ENCODE peak calls at places on chromosome 21, in ten cellular contexts. V is GM23338, Y is fibroblast of lung, L is K562, F is left ventricle myocardium inferior, T is lower lobe of right lung, K is transverse colon, I is thoracic aorta, O is IMR-90, U is adrenal gland. H is an unnamed sample. For H3K4me1, the result is how much of the 10 kb centered on the place peaks cover.

GRCh38 chr21:33848252-33848953 is 67.2 kb downstream of the ATP5PO start:
- DNase-seq in L (no peak), T (no peak), U (no peak), K (peak), I (no peak), Y (no peak), O (no peak), V (no peak), F (no peak), H (peak)

GRCh38 chr21:17542371-17542992 is 29.6 kb downstream of the CXADR start:
- DNase-seq in K (no peak), O (no peak), T (no peak), V (no peak), F (no peak), Y (peak), L (no peak), I (no peak), U (no peak), H (no peak)

GRCh38 chr21:36504067-36505058 is 24.4 kb upstream of the CLDN14 start:
- DNase-seq in I (no peak), T (no peak), K (peak), U (no peak), L (peak), O (peak), F (no peak), V (peak), Y (peak), H (peak)

GRCh38 chr21:28272272-28272992 is 720.2 kb downstream of the LTN1 start:
- DNase-seq in L (no peak), U (no peak), Y (peak), K (no peak), I (no peak), F (no peak), T (no peak), O (peak), V (no peak), H (no peak)

GRCh38 chr21:31873275-31873695 is 465 bp downstream of the HUNK start:
- DNase-seq in U (no peak), O (no peak), L (no peak), F (no peak), T (no peak), K (peak), V (peak), I (no peak), Y (no peak), H (peak)

GRCh38 chr21:20739421-20739820 is 258.8 kb upstream of the NCAM2 start:
- DNase-seq in L (peak), I (no peak), K (no peak), Y (no peak), T (no peak), U (no peak), O (no peak), V (peak), F (no peak), H (no peak)

GRCh38 chr21:33071878-33072306 is 2.0 kb downstream of the OLIG1 start:
- DNase-seq in V (peak), U (no peak), F (no peak), T (no peak), L (no peak), I (no peak), O (peak), Y (peak), K (no peak), H (no peak)

GRCh38 chr21:35150562-35151226 is 101.6 kb upstream of the RUNX1 start:
- DNase-seq in O (peak), Y (peak), U (no peak), L (no peak), K (no peak), V (no peak), F (no peak), T (no peak), I (no peak), H (no peak)

GRCh38 chr21:25573409-25574206 is 33.7 kb downstream of the MRPL39 start:
- DNase-seq in U (peak), O (peak), T (no peak), F (no peak), L (peak), I (no peak), Y (peak), V (no peak), K (no peak), H (no peak)

GRCh38 chr21:29072873-29073221 is 601 bp downstream of the CCT8 start:
- DNase-seq in I (no peak), L (no peak), U (no peak), Y (peak), V (peak), F (no peak), O (peak), T (no peak), K (no peak), H (no peak)

GRCh38 chr21:17045214-17045835 is 467.5 kb upstream of the CXADR start:
- DNase-seq in T (no peak), F (no peak), O (peak), Y (peak), L (no peak), U (no peak), K (no peak), V (peak), I (no peak), H (no peak)

GRCh38 chr21:33406493-33406892 is 3.3 kb downstream of the IFNGR2 start:
- DNase-seq in L (no peak), T (no peak), V (no peak), O (no peak), Y (no peak), F (no peak), I (no peak), U (no peak), K (no peak), H (no peak)

GRCh38 chr21:31623664-31624063 is 35.8 kb upstream of the SOD1 start:
- DNase-seq in Y (no peak), T (no peak), I (no peak), F (no peak), U (no peak), K (no peak), V (peak), O (no peak), L (peak), H (no peak)

GRCh38 chr21:31075844-31076243 is 37.6 kb upstream of the KRTAP19-8 start:
- DNase-seq in O (no peak), K (no peak), I (no peak), Y (no peak), T (no peak), V (no peak), F (no peak), U (no peak), L (no peak), H (no peak)

GRCh38 chr21:25385912-25386474 is 221.3 kb downstream of the MRPL39 start:
- DNase-seq in L (peak), I (no peak), K (no peak), Y (peak), T (no peak), V (peak), O (peak), F (no peak), U (peak), H (peak)

GRCh38 chr21:10430007-10430406 is 91.4 kb upstream of the TPTE start:
- DNase-seq in O (no peak), I (no peak), V (no peak), U (no peak), L (peak), K (no peak), T (no peak), Y (no peak), F (no peak), H (no peak)

GRCh38 chr21:32073190-32073589 is 200.4 kb downstream of the HUNK start:
- DNase-seq in K (no peak), U (no peak), F (no peak), L (no peak), I (no peak), V (no peak), T (no peak), Y (no peak), O (no peak), H (no peak)

GRCh38 chr21:30044447-30045064 is 104.8 kb upstream of the GRIK1 start:
- DNase-seq in L (peak), U (no peak), F (no peak), V (peak), O (peak), Y (peak), I (no peak), T (no peak), K (no peak), H (peak)

GRCh38 chr21:32726742-32727477 is 903 bp downstream of the SYNJ1 start:
- DNase-seq in K (peak), O (peak), Y (peak), U (peak), V (peak), T (no peak), F (peak), L (peak), I (peak), H (peak)

GRCh38 chr21:33308586-33309490 is 15.9 kb upstream of the IFNAR1 start:
- DNase-seq in V (no peak), L (no peak), Y (peak), I (no peak), O (peak), U (no peak), K (peak), T (no peak), F (no peak), H (no peak)

GRCh38 chr21:37874904-37875780 is 41.1 kb downstream of the KCNJ6 start:
- DNase-seq in F (no peak), Y (no peak), V (no peak), T (no peak), K (no peak), O (no peak), L (no peak), I (no peak), U (no peak), H (no peak)

GRCh38 chr21:35294231-35294898 is 245.3 kb upstream of the RUNX1 start:
- DNase-seq in K (peak), L (no peak), Y (no peak), V (peak), T (no peak), O (no peak), I (no peak), U (no peak), F (no peak), H (peak)

GRCh38 chr21:37061926-37062591 is 10.8 kb downstream of the PIGP start:
- DNase-seq in I (no peak), V (no peak), F (no peak), L (no peak), T (no peak), Y (peak), U (no peak), K (no peak), O (no peak), H (no peak)

GRCh38 chr21:25402134-25402957 is 204.9 kb downstream of the MRPL39 start:
- DNase-seq in I (no peak), Y (no peak), K (no peak), O (no peak), L (no peak), F (no peak), T (no peak), V (no peak), U (no peak), H (no peak)

GRCh38 chr21:34544032-34544496 is 32.1 kb upstream of the KCNE1 start:
- DNase-seq in I (no peak), V (peak), U (peak), T (peak), L (peak), K (peak), F (peak), O (peak), Y (peak), H (no peak)

GRCh38 chr21:28523367-28523766 is 469.3 kb downstream of the LTN1 start:
- DNase-seq in I (no peak), O (no peak), K (no peak), Y (peak), L (no peak), V (no peak), U (no peak), F (no peak), T (no peak), H (no peak)

GRCh38 chr21:38221594-38221993 is 35.2 kb upstream of the KCNJ15 start:
- DNase-seq in Y (no peak), U (no peak), O (no peak), T (no peak), F (no peak), L (no peak), I (no peak), K (no peak), V (no peak), H (no peak)

GRCh38 chr21:43274022-43274945 is 105.5 kb downstream of the CRYAA start:
- DNase-seq in I (no peak), O (no peak), U (no peak), V (no peak), L (no peak), T (peak), K (no peak), Y (no peak), F (peak), H (peak)
- H3K4me1 ChIP-seq in I (under half), O (under half), U (under half), V (under half), L (under half), T (under half), K (under half), Y (under half), F (under half), H (under half)

DNA sequence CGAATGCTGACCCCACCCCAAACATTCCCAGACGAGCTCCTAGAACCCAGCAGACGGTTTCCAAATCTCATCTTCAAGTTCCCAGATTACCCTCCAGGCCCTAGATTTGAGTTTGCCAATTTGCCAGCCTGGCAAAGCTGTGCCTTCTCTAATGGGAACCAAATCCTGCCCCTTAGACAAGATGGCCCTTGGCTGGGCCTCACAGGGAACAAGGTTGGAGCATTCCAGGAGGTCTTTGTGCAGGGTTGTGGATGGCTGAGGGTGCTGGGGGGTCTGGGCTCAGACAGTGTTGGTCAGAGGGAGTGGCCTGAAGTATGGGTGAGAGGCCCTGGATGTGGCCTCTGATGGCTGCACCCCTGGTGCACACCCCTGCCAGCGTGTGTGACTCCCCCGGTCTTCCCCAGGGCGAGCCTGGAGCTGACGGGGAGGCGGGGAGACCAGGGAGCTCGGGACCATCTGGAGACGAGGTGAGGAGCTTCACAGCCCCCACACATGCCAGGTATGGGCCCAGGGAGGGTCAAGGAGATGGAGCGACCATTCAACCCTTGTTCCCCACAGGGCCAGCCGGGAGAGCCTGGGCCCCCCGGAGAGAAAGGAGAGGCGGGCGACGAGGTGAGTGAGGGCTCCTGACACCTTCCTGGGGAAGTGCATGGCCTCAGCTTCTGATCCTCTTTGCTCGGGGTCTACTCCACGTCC is 10.2 kb downstream of the COL6A1 start:
- DNase-seq in Y (no peak), V (no peak), T (no peak), L (no peak), I (peak), U (peak), F (peak), K (no peak), O (no peak), H (peak)
- H3K4me1 ChIP-seq in Y (under half), V (under half), T (under half), L (half or more), I (under half), U (under half), F (under half), K (under half), O (under half), H (under half)

GRCh38 chr21:44868707-44869106 is 4.8 kb downstream of the PTTG1IP start:
- DNase-seq in V (no peak), K (no peak), O (no peak), T (no peak), I (no peak), Y (no peak), U (no peak), F (no peak), L (no peak), H (no peak)
- H3K4me1 ChIP-seq in V (under half), K (half or more), O (under half), T (half or more), I (half or more), Y (under half), U (half or more), F (half or more), L (under half), H (under half)

GRCh38 chr21:45790427-45790826 is 146.9 kb downstream of the PCBP3 start:
- DNase-seq in L (no peak), U (no peak), K (no peak), F (no peak), V (no peak), Y (no peak), I (no peak), O (no peak), T (no peak), H (no peak)

GRCh38 chr21:45792682-45793383 is 149.3 kb downstream of the PCBP3 start:
- DNase-seq in I (no peak), L (no peak), U (no peak), T (no peak), K (no peak), F (no peak), V (no peak), Y (no peak), O (no peak), H (no peak)

GRCh38 chr21:45794040-45794439 is 150.5 kb downstream of the PCBP3 start:
- DNase-seq in T (no peak), I (no peak), U (no peak), K (no peak), O (no peak), F (no peak), V (no peak), Y (no peak), L (no peak), H (no peak)

GRCh38 chr21:45788635-45789506 is 145.3 kb downstream of the PCBP3 start:
- DNase-seq in T (no peak), O (peak), K (no peak), U (no peak), L (no peak), Y (no peak), I (no peak), V (no peak), F (no peak), H (no peak)

GRCh38 chr21:45791562-45792418 is 148.3 kb downstream of the PCBP3 start:
- DNase-seq in O (no peak), L (no peak), U (no peak), F (no peak), Y (no peak), K (no peak), V (no peak), I (no peak), T (no peak), H (no peak)
- H3K4me1 ChIP-seq in O (under half), L (under half), U (under half), F (under half), Y (under half), K (under half), V (under half), I (under half), T (under half), H (under half)

DNA sequence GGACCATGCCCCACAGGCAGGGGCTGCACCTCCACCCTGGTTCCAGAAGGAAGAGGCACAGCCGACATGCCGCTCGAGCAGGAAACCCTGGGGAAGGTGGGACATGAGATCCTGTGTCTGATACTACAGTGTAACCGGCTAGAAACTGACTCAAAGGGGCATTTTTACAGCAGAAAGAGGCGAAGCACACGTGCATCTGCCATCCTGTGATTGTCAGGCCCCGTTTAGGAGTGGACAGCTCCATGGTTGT is 62.7 kb downstream of the SIK1 start:
- DNase-seq in V (no peak), Y (no peak), U (no peak), F (no peak), I (no peak), O (no peak), T (no peak), L (no peak), K (no peak), H (no peak)
- H3K4me1 ChIP-seq in V (under half), Y (under half), U (under half), F (half or more), I (under half), O (under half), T (under half), L (under half), K (under half), H (under half)

GRCh38 chr21:41508415-41509205 is 652 bp upstream of the TMPRSS2 start:
- DNase-seq in O (no peak), I (no peak), K (no peak), F (no peak), V (peak), L (no peak), Y (no peak), T (no peak), U (no peak), H (peak)

GRCh38 chr21:41510500-41510899 is 2.5 kb upstream of the TMPRSS2 start:
- DNase-seq in F (no peak), K (no peak), O (no peak), U (no peak), V (no peak), Y (no peak), L (no peak), T (no peak), I (no peak), H (no peak)

GRCh38 chr21:41507521-41508414 is at the start of gene TMPRSS2:
- DNase-seq in U (no peak), Y (no peak), O (no peak), F (no peak), V (peak), K (peak), I (no peak), T (peak), L (no peak), H (peak)

GRCh38 chr21:41509733-41510132 is 1.8 kb upstream of the TMPRSS2 start:
- DNase-seq in K (no peak), V (no peak), L (no peak), O (no peak), Y (no peak), U (no peak), F (no peak), I (no peak), T (no peak), H (no peak)

GRCh38 chr21:41509206-41509496 is 1.2 kb upstream of the TMPRSS2 start:
- DNase-seq in K (no peak), L (no peak), V (no peak), Y (no peak), T (no peak), I (no peak), U (no peak), O (no peak), F (no peak), H (peak)
- H3K4me1 ChIP-seq in K (under half), L (under half), V (under half), Y (under half), T (under half), I (under half), U (under half), O (under half), F (under half), H (under half)

GRCh38 chr21:41363370-41364270 is 1.8 kb downstream of the MX2 start:
- DNase-seq in L (no peak), O (no peak), F (no peak), U (no peak), K (no peak), Y (no peak), T (no peak), I (no peak), V (no peak), H (peak)

GRCh38 chr21:41365377-41366107 is 3.7 kb downstream of the MX2 start:
- DNase-seq in F (no peak), U (no peak), I (no peak), O (no peak), L (no peak), K (no peak), Y (no peak), V (no peak), T (no peak), H (no peak)

GRCh38 chr21:41361786-41362604 is at the start of gene MX2:
- DNase-seq in O (peak), Y (peak), V (no peak), K (peak), T (peak), F (peak), I (no peak), U (peak), L (no peak), H (peak)

GRCh38 chr21:41362605-41363369 is 960 bp downstream of the MX2 start:
- DNase-seq in L (no peak), Y (no peak), I (no peak), T (no peak), U (no peak), K (no peak), F (no peak), O (no peak), V (no peak), H (no peak)

DNA sequence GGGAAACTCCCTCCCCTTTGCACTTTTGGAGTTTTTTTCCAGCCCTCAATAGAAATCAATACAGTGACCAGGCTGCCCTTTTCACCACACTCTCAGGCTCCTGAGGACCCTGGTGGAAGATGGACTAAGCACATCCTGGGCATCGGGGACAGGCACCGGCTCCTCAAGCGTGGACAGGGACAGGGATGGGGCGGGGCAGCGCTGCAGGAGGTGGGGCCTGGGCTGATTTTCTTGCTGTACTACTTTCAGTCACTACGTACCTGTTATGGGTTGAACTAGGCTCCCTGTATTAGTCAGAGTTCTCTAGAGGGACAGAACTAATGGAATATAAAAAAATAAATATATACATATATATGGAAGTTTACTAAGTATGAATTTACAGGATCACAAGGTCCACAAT is 2.5 kb downstream of the MX2 start:
- DNase-seq in Y (no peak), F (no peak), O (no peak), U (no peak), K (no peak), I (no peak), L (no peak), V (no peak), T (no peak), H (peak)
- H3K4me1 ChIP-seq in Y (under half), F (under half), O (under half), U (under half), K (under half), I (under half), L (under half), V (under half), T (under half), H (under half)

GRCh38 chr21:44686000-44686781 is 4.2 kb upstream of the KRTAP12-1 start:
- DNase-seq in I (no peak), F (no peak), V (peak), T (peak), O (no peak), Y (no peak), L (no peak), U (no peak), K (no peak), H (no peak)
- H3K4me1 ChIP-seq in I (under half), F (under half), V (under half), T (under half), O (under half), Y (under half), L (under half), U (under half), K (under half), H (under half)

H was measured in mucosa of descending colon.